ENCODE peak calls at places on chromosomes 13 and 19, in four cellular contexts. G is H1, K is mesenchymal stem cell, I is neuronal stem cell. T is an unnamed sample.

GRCh38 chr13:78660130-78660857 is 1.3 kb upstream of the OBI1 start:
- DNase-seq in G (no peak), K (no peak), I (no peak), T (peak; percentile 46)

GRCh38 chr13:25943081-25943480 is 108.7 kb downstream of the SHISA2 start:
- DNase-seq in I (no peak), K (no peak), G (no peak), T (no peak)

GRCh38 chr13:72983085-72983768 is 75.6 kb upstream of the KLF5 start:
- DNase-seq in I (no peak), K (peak; percentile 57), G (no peak), T (no peak)

GRCh38 chr13:49936943-49937273 is 768 bp upstream of the SPRYD7 start:
- DNase-seq in I (peak; percentile 8), K (no peak), G (no peak), T (peak; percentile 29)

GRCh38 chr19:40165362-40165937 is 25.8 kb upstream of the MAP3K10 start:
- DNase-seq in I (peak; percentile 68), K (peak; percentile 30), G (peak; percentile 92), T (peak; percentile 89)

GRCh38 chr13:71021810-71022422 is 845.1 kb downstream of the DACH1 start:
- DNase-seq in K (peak; percentile 26), I (no peak), G (no peak), T (no peak)

GRCh38 chr13:97855570-97855970 is 97.9 kb upstream of the IPO5 start:
- DNase-seq in G (no peak), I (peak; percentile 67), K (peak; percentile 87), T (peak; percentile 46)

GRCh38 chr13:35164324-35164932 is 222.4 kb downstream of the NBEA start:
- DNase-seq in G (no peak), K (peak; percentile 48), I (peak; percentile 20), T (no peak)

GRCh38 chr13:109412232-109412935 is 374.0 kb downstream of the IRS2 start:
- DNase-seq in G (peak; percentile 51), K (peak; percentile 74), I (peak; percentile 61), T (peak; percentile 46)

GRCh38 chr13:57629821-57630235 is 1.7 kb upstream of the PCDH17 start:
- DNase-seq in I (peak; percentile 97), K (peak; percentile 97), G (peak; percentile 97), T (peak; percentile 98)

GRCh38 chr19:55368701-55369563 is 1.3 kb downstream of the IL11 start:
- DNase-seq in I (no peak), K (peak; percentile 57), G (no peak), T (peak; percentile 53)

GRCh38 chr13:79336971-79337370 is 69.1 kb downstream of the RBM26 start:
- DNase-seq in G (no peak), K (no peak), I (no peak), T (no peak)

GRCh38 chr19:52188822-52189744 is 769 bp upstream of the PPP2R1A start:
- DNase-seq in I (no peak), K (no peak), G (peak; percentile 92), T (no peak)

GRCh38 chr19:20397292-20397691 is 168.3 kb downstream of the ZNF737 start:
- DNase-seq in G (no peak), K (peak; percentile 6), I (no peak), T (no peak)

GRCh38 chr19:737591-738093 is 13.3 kb upstream of the MISP start:
- DNase-seq in I (no peak), G (peak; percentile 95), K (peak; percentile 42), T (peak; percentile 81)

GRCh38 chr19:17775991-17776803 is 18.7 kb upstream of the B3GNT3 start:
- DNase-seq in G (no peak), K (no peak), I (no peak), T (no peak)

GRCh38 chr19:42658148-42658547 is 63.4 kb upstream of the CEACAM8 start:
- DNase-seq in I (no peak), G (no peak), K (no peak), T (no peak)

GRCh38 chr19:5655412-5655811 is 24.9 kb downstream of the MICOS13 start:
- DNase-seq in I (no peak), K (no peak), G (no peak), T (no peak)

GRCh38 chr13:72029981-72030380 is 163.0 kb upstream of the DACH1 start:
- DNase-seq in K (no peak), I (no peak), G (no peak), T (no peak)

GRCh38 chr13:79654520-79654919 is 173.6 kb downstream of the NDFIP2 start:
- DNase-seq in K (no peak), G (no peak), I (no peak), T (no peak)

GRCh38 chr19:7665076-7665475 is 3.8 kb upstream of the RETN start:
- DNase-seq in K (no peak), G (no peak), I (no peak), T (no peak)

GRCh38 chr13:29940715-29941114 is 90.3 kb upstream of the UBL3 start:
- DNase-seq in I (no peak), G (no peak), K (no peak), T (no peak)

GRCh38 chr19:33434886-33435705 is 61.6 kb downstream of the CEBPG start:
- DNase-seq in K (peak; percentile 48), G (no peak), I (no peak), T (no peak)

GRCh38 chr19:55684946-55685681 is 10.1 kb downstream of the EPN1 start:
- DNase-seq in K (no peak), G (no peak), I (no peak), T (no peak)

GRCh38 chr19:52297601-52298358 is 811 bp downstream of the ZNF480 start:
- DNase-seq in I (peak; percentile 1), G (no peak), K (peak; percentile 20), T (no peak)

GRCh38 chr13:27556109-27556508 is 64.2 kb downstream of the LNX2 start:
- DNase-seq in G (no peak), I (no peak), K (no peak), T (no peak)

GRCh38 chr13:46389985-46390384 is 2.9 kb upstream of the RUBCNL start:
- DNase-seq in K (no peak), G (no peak), I (no peak), T (no peak)

GRCh38 chr13:106038752-106039151 is 496.7 kb downstream of the EFNB2 start:
- DNase-seq in G (no peak), K (peak; percentile 83), I (no peak), T (no peak)

DNA sequence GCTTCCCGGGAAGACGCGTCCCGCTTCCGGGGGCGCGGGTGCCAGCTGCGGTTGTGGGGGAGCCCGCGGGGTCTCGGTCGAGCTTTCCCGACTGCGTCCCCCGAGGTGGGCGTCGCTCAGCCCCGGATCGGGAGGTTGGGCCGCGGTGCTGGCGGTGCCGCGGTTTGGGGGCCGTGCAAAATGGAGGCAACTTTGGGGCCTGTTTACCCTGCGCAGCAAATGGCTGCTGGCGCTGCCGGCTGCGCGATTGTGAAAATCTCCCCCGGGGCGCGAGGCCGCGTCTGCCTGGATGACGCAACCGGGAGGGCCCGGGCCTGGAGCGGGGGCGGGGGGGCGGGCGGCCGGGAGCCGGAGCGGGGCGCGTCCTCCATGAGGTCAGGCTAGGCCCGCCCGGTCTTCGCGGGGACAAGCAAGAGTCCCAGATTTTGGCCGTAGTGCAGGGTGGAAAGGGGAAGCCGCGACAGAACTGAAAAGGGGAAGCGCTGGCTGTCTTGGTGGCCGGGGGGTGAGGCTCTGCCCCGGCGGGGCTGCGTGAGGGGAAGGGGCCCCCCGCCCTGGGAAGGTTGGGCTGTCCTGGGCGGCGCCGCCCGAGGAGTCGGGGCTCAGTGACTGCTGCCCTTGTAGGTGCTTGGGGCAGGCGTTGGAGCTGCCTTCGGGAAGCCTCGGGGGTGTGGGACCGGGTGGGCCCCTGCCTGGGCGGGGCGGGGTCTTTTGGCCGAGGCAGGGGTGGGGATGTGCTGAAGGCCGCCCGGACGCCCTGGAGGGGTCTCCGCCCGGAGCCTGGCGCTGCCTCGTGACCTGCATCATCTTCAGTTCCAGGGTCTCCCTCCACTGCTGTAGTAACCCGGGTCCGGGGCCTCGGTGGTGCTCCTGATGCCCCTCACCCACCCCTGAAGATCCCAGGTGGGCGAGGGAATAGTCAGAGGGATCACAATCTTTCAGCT is 11.1 kb downstream of the PEAK3 start:
- DNase-seq in K (peak; percentile 86), G (no peak), I (no peak), T (no peak)
- H2BK120ac ChIP-seq in K (peak overlapping the region; percentile 73), G (no peak overlapping the region), I (no peak overlapping the region), T (no peak overlapping the region)

GRCh38 chr13:33721719-33722118 is 96.2 kb upstream of the RFC3 start:
- DNase-seq in I (no peak), K (peak; percentile 79), G (no peak), T (no peak)
- H4K8ac ChIP-seq in I (no peak overlapping the region), K (no peak overlapping the region), G (no peak overlapping the region), T (no peak overlapping the region)

GRCh38 chr13:101149735-101150380 is 266.4 kb downstream of the NALCN start:
- DNase-seq in G (no peak), K (peak; percentile 32), I (peak; percentile 11), T (peak; percentile 41)

GRCh38 chr13:101146101-101146898 is 270.0 kb downstream of the NALCN start:
- DNase-seq in I (no peak), G (no peak), K (no peak), T (no peak)

GRCh38 chr13:101155920-101156319 is 260.4 kb downstream of the NALCN start:
- DNase-seq in I (no peak), K (no peak), G (no peak), T (no peak)

GRCh38 chr13:101152184-101152583 is 264.1 kb downstream of the NALCN start:
- DNase-seq in I (no peak), G (no peak), K (peak; percentile 33), T (no peak)

DNA sequence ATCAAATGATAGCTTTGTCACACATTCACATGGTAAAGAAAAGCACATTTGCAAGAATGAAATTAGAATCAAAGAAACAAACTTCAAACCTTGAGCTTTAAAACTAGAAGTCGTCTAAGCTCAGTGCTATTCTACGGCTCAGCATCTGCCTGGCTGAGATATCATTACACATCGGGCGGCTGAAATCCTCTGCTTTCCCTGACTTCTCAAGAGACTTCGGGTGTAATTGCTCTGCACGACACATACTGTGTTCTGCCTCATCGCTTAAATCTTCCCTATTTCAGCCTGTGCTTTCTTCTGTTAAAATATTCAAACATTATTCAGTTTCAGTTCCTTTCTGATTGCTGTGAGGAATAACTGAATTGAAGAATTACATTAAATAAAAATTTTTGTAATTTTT is 265.3 kb downstream of the NALCN start:
- DNase-seq in G (no peak), I (no peak), K (peak; percentile 4), T (no peak)
- H4K91ac ChIP-seq in G (no peak overlapping the region), I (no peak overlapping the region), K (no peak overlapping the region), T (no peak overlapping the region)

GRCh38 chr13:53562419-53562818 is 533.8 kb downstream of the OLFM4 start:
- DNase-seq in K (no peak), G (no peak), I (no peak), T (no peak)
- H2BK120ac ChIP-seq in K (no peak overlapping the region), G (no peak overlapping the region), I (no peak overlapping the region), T (no peak overlapping the region)

GRCh38 chr19:45863840-45864628 is at the start of gene FOXA3:
- DNase-seq in G (peak; percentile 87), K (peak; percentile 62), I (no peak), T (peak; percentile 83)
- H4K8ac ChIP-seq in G (peak within 1 kb of the TSS; percentile 96), K (peak within 1 kb of the TSS; percentile 28), I (peak within 1 kb of the TSS; percentile 93), T (no peak within 1 kb of the TSS)